ENCODE peak calls at places on chromosomes 7 and 10, in four cellular contexts. F is CD8-positive, alpha-beta T cell; D is cardiac muscle cell; P is GM13977. T is an unnamed sample.

GRCh38 chr7:107304636-107305035 is 135.8 kb downstream of the HBP1 start:
- DNase-seq in F (no peak), D (no peak), P (no peak), T (no peak)

GRCh38 chr10:120392671-120393079 is 64.4 kb upstream of the PLPP4 start:
- DNase-seq in F (no peak), D (no peak), P (no peak), T (peak)

GRCh38 chr7:332020-332517 is 42.1 kb downstream of the FOXL3 start:
- DNase-seq in F (no peak), D (no peak), P (no peak), T (no peak)

GRCh38 chr7:139177696-139178095 is 53.3 kb upstream of the UBN2 start:
- DNase-seq in F (no peak), D (no peak), P (no peak), T (no peak)

GRCh38 chr10:110490640-110491039 is 7.1 kb upstream of the DUSP5 start:
- DNase-seq in F (no peak), D (no peak), P (no peak), T (no peak)

GRCh38 chr7:130877236-130877635 is 143.2 kb upstream of the KLF14 start:
- DNase-seq in F (no peak), D (no peak), P (no peak), T (no peak)

GRCh38 chr7:17371656-17372524 is 73.4 kb downstream of the AHR start:
- DNase-seq in F (no peak), D (no peak), P (no peak), T (peak)

GRCh38 chr7:14505906-14506305 is 396.6 kb downstream of the DGKB start:
- DNase-seq in F (no peak), D (no peak), P (no peak), T (no peak)

GRCh38 chr7:7670490-7670889 is 29.9 kb downstream of the UMAD1 start:
- DNase-seq in F (no peak), D (no peak), P (no peak), T (no peak)

GRCh38 chr10:91709394-91709798 is 76.5 kb upstream of the PPP1R3C start:
- DNase-seq in F (no peak), D (no peak), P (no peak), T (peak)

GRCh38 chr10:132162021-132162531 is 24.7 kb upstream of the DPYSL4 start:
- DNase-seq in F (no peak), D (peak), P (no peak), T (no peak)

GRCh38 chr10:132163826-132164515 is 22.8 kb upstream of the DPYSL4 start:
- DNase-seq in F (no peak), D (no peak), P (no peak), T (no peak)

GRCh38 chr10:132164801-132165278 is 21.9 kb upstream of the DPYSL4 start:
- DNase-seq in F (no peak), D (no peak), P (no peak), T (no peak)

GRCh38 chr10:132162590-132163277 is 24.0 kb upstream of the DPYSL4 start:
- DNase-seq in F (no peak), D (no peak), P (no peak), T (no peak)

GRCh38 chr10:132163278-132163765 is 23.4 kb upstream of the DPYSL4 start:
- DNase-seq in F (no peak), D (peak), P (peak), T (peak)
- TF ChIP-seq CTCF in F (no peak), D (no peak), P (no peak), T (no peak)

DNA sequence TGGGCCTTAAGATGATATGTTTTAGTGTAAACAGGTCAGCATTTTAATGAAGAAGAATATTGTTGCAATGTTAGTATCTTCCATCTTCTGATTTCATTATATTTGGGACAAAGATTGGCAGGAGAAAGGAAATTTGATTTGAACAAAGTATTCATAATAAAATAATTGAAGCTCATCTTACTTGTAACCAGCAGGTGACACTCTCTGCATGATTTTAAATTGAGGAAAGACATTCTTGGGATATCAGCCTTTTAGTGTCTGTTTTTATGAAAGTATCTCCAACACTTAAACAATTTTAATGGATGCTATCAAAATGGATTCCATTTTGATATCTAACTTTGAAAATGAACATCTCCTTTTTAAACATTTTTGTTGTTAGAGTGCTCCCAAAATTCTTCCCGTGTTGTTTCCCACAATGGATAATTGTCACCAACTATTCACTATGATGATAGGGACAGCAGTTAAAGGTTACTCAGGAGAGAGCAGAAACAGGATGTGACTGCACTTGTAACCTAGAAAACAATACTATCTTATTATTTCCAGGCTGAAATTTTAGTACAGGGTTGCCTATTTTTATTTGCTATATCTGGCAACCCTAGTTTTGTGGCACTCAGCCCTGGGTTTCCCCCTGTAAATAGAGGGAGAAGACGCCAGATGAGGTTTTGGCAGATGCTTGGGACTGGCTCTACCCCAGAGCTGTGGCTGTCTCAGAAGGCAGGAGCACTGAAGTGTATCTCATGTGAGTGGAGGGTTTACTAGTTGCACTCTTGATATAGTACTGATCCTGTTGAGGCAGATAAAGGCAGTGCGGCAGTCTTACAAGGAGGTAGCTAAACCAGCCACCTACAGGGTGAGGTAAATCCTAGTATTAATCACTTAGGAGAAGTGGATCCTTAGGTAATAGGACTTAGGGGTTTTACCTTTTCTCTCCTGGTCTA is 31.0 kb upstream of the ABCB4 start:
- DNase-seq in F (no peak), D (no peak), P (no peak), T (peak)
- TF ChIP-seq CTCF in F (no peak), D (no peak), P (peak), T (peak)

GRCh38 chr10:95861401-95861800 is 46.4 kb upstream of the CC2D2B start:
- DNase-seq in F (no peak), D (no peak), P (no peak), T (no peak)
- TF ChIP-seq CTCF in F (no peak), D (no peak), P (no peak), T (no peak)

DNA sequence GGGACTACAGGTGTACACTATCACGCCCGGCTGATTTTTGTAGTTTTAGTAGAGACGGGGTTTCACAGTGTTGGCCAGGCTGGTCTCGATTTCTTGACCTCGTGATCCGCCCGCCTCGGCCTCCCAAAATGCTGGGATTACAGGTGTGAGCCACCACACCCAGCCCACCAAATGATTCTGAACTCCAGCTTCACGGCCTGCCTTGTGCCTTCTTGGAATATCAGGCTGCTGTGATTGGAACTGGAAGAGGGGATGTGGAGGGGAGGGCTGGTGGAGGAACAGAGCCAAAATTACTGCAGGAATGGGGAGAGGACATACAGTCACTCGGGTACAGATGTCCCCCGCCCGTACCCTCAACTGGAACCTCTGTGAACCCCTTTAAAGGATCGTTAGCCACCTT is 268.4 kb downstream of the ACTR3B start:
- DNase-seq in F (no peak), D (no peak), P (no peak), T (no peak)
- TF ChIP-seq CTCF in F (no peak), D (no peak), P (no peak), T (no peak)

DNA sequence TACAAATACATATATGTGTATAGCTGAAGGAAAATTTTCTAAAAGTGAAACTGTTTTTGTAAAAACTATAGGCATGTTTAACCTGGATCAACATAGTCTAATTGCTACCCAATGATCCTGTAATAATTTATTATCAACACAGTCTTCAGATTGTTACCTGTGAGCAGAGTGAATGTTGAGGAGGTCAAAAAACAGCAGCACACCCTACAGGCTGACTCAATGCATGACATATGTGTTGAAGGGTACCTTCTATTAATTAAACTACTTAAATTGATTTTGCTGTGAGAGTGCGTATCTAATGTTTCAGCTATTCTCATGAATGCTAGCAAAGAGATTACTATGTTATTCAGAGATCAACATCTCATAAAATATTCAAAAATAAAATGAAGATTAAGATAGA is 411.4 kb downstream of the TNS3 start:
- DNase-seq in F (no peak), D (no peak), P (no peak), T (no peak)
- TF ChIP-seq CTCF in F (no peak), D (peak), P (peak), T (peak)

DNA sequence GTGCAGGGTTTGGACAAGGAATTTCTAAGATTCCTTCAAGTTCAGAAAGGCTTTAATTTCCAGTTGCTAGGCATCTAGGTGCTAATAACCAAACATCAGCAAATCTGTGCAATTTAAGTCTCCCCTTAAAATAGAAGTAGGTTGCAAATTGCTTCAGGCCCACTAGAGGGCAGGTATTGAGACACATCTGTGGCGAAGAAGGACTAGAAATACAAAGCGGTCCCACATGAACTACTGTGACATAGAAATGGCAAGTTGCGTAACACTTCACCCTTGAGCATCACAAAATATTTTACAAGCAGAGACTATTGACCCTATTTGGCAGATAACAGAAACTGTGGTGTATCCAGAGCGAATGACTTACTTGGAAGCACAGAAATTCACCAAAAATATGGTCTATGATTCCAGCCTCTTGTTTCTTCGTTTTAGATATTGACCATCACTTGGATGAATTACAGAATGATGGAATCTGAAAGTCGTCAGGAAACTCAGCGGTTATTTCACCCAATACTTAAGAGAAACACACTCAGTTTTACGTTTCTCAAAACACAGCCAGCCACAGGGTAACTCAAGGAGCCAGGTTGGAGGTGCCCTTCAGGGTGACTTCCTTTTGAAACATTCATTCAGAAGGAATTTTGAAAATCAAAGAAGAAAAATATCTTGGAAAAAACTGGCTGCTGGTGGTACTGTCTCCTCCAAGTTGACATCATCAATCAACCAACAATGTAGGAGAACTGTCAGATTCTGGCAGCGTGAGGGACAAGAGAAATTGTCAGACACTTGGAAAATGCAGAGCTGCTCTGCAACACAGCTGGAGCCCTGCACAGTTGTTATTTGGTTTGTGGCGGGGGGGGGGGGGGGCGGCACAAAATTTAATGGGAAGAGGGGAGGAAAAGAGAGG is 256.3 kb upstream of the MINDY3 start:
- DNase-seq in F (no peak), D (peak), P (peak), T (peak)
- TF ChIP-seq CTCF in F (no peak), D (peak), P (peak), T (peak)

GRCh38 chr7:155000795-155001194 is 2.1 kb downstream of the PAXIP1 start:
- DNase-seq in F (no peak), D (no peak), P (no peak), T (peak)
- TF ChIP-seq CTCF in F (no peak), D (no peak), P (peak), T (peak)

DNA sequence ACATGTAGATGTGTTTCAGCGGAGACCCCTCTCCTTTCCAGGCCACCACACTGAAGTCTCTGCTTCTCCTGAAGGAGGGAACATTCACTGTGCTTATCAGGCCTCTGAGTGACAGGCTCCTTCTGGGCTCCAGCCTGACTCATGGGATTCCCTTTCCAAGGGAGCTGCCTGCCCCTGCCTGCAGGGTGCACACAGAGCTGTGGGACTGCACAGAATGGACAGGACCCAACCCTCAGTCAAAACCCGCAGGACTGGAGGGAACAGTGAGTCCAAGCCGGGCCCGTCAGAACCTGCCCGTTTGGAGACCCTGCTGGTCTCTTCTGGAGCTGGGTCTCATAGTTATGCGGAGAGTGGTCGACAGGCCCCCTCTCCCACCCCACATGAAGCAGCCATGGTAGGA is 32.6 kb downstream of the PLAC9 start:
- DNase-seq in F (no peak), D (peak), P (no peak), T (peak)
- TF ChIP-seq CTCF in F (no peak), D (peak), P (no peak), T (no peak)

GRCh38 chr7:2661602-2662272 is 26.3 kb upstream of the AMZ1 start:
- DNase-seq in F (no peak), D (no peak), P (no peak), T (no peak)
- TF ChIP-seq CTCF in F (no peak), D (peak), P (no peak), T (no peak)